ENCODE peak calls at places on chromosomes 13 and 19, in eight cellular contexts. R, D, Q, P, E, U, K and M are unnamed samples.

GRCh38 chr19:17468302-17469091 is 1.8 kb upstream of the SLC27A1 start:
- DNase-seq in U (no peak), D (no peak), E (no peak), Q (peak), P (no peak), R (peak), K (no peak), M (no peak)

GRCh38 chr19:3268326-3268725 is 43.9 kb downstream of the CELF5 start:
- DNase-seq in Q (no peak), R (no peak), P (no peak), U (no peak), D (no peak), K (no peak), E (no peak), M (no peak)

GRCh38 chr19:55549500-55550320 is 4.4 kb upstream of the SBK3 start:
- DNase-seq in K (no peak), E (no peak), D (no peak), R (peak), P (peak), Q (peak), U (peak), M (no peak)

GRCh38 chr19:20414133-20414532 is 151.4 kb downstream of the ZNF737 start:
- DNase-seq in R (no peak), K (no peak), E (no peak), U (no peak), P (no peak), Q (no peak), D (no peak), M (no peak)

GRCh38 chr13:21333186-21333585 is 125.9 kb downstream of the ZDHHC20 start:
- DNase-seq in K (no peak), P (no peak), D (no peak), R (peak), U (no peak), E (no peak), Q (no peak), M (no peak)

GRCh38 chr13:21583496-21583895 is 20.5 kb downstream of the MICU2 start:
- DNase-seq in U (no peak), E (no peak), R (peak), D (no peak), Q (peak), K (no peak), P (no peak), M (no peak)

GRCh38 chr19:9622531-9622930 is 1.5 kb upstream of the ZNF561 start:
- DNase-seq in Q (no peak), K (no peak), U (no peak), D (no peak), R (peak), E (no peak), P (no peak), M (no peak)

GRCh38 chr13:111937763-111938375 is 129.1 kb upstream of the SOX1 start:
- DNase-seq in D (no peak), R (no peak), U (peak), E (no peak), K (no peak), P (no peak), Q (no peak), M (no peak)

GRCh38 chr13:95100525-95101121 is 200.6 kb downstream of the ABCC4 start:
- DNase-seq in R (peak), P (peak), U (no peak), K (no peak), Q (peak), D (no peak), E (no peak), M (no peak)

GRCh38 chr13:105518086-105518485 is 1017.4 kb downstream of the EFNB2 start:
- DNase-seq in D (no peak), U (no peak), E (no peak), R (peak), P (no peak), Q (peak), K (no peak), M (no peak)

GRCh38 chr19:15144046-15144646 is 36.9 kb downstream of the SYDE1 start:
- DNase-seq in K (no peak), R (peak), Q (peak), E (no peak), D (no peak), P (no peak), U (no peak), M (no peak)

GRCh38 chr19:38433268-38433733 is at the start of gene RYR1:
- DNase-seq in P (peak), D (peak), K (no peak), R (no peak), Q (peak), E (no peak), U (no peak), M (no peak)

GRCh38 chr19:16461630-16462051 is 10.1 kb downstream of the EPS15L1 start:
- DNase-seq in K (no peak), D (no peak), U (no peak), E (no peak), Q (no peak), R (no peak), P (no peak), M (no peak)

GRCh38 chr19:7272856-7273578 is 21.2 kb downstream of the INSR start:
- DNase-seq in Q (no peak), E (no peak), U (no peak), K (no peak), R (peak), P (no peak), D (peak), M (no peak)

GRCh38 chr19:10537668-10538067 is 6.0 kb upstream of the ATG4D start:
- DNase-seq in Q (no peak), K (no peak), P (no peak), U (no peak), D (no peak), E (no peak), R (no peak), M (no peak)

GRCh38 chr19:7904074-7905020 is 670 bp downstream of the MAP2K7 start:
- DNase-seq in U (no peak), D (peak), K (peak), P (no peak), E (no peak), R (no peak), Q (no peak), M (peak)

GRCh38 chr19:30662211-30662861 is 290.2 kb downstream of the ZNF536 start:
- DNase-seq in P (no peak), Q (peak), K (no peak), U (no peak), D (no peak), E (no peak), R (peak), M (no peak)

GRCh38 chr19:16327911-16328823 is 3.5 kb downstream of the KLF2 start:
- DNase-seq in U (no peak), E (no peak), Q (no peak), D (peak), P (no peak), K (peak), R (peak), M (no peak)

GRCh38 chr13:74767031-74767430 is 632.8 kb upstream of the KLF12 start:
- DNase-seq in R (peak), P (no peak), D (no peak), Q (no peak), U (no peak), K (no peak), E (no peak), M (no peak)

GRCh38 chr13:91817250-91817649 is 418.8 kb downstream of the GPC5 start:
- DNase-seq in R (no peak), K (no peak), D (no peak), Q (peak), U (peak), P (no peak), E (no peak), M (peak)

GRCh38 chr19:15113245-15114152 is 6.3 kb downstream of the SYDE1 start:
- DNase-seq in E (no peak), K (no peak), D (no peak), Q (no peak), U (no peak), P (no peak), R (no peak), M (no peak)